ENCODE peak calls at places on chromosomes 4 and X, in six cellular contexts. F is mammary epithelial cell, V is osteoblast, J is H9, U is endothelial cell of umbilical vein, R is HCT116. C is an unnamed sample.

GRCh38 chr4:6785572-6785925 is 3.0 kb downstream of the KIAA0232 start:
- DNase-seq in F (no peak), V (peak; percentile 70), J (no peak), U (no peak), R (no peak), C (no peak)

GRCh38 chr4:148415500-148415899 is 26.7 kb downstream of the NR3C2 start:
- DNase-seq in F (no peak), V (no peak), J (no peak), U (peak; percentile 57), R (peak; percentile 3), C (no peak)

GRCh38 chr4:32226201-32226600 is 1506.0 kb downstream of the PCDH7 start:
- DNase-seq in F (peak; percentile 54), V (no peak), J (no peak), U (no peak), R (peak; percentile 18), C (no peak)

GRCh38 chr4:108287834-108288413 is 119.2 kb upstream of the LEF1 start:
- DNase-seq in F (no peak), V (no peak), J (no peak), U (no peak), R (no peak), C (no peak)

GRCh38 chr4:153387981-153388380 is 43.5 kb downstream of the MND1 start:
- DNase-seq in F (no peak), V (no peak), J (no peak), U (no peak), R (no peak), C (no peak)

GRCh38 chr4:8502836-8503585 is 62.4 kb downstream of the TRMT44 start:
- DNase-seq in F (no peak), V (peak; percentile 81), J (no peak), U (no peak), R (no peak), C (no peak)

GRCh38 chr4:153763404-153763803 is 3.6 kb upstream of the RNF175 start:
- DNase-seq in F (no peak), V (no peak), J (no peak), U (no peak), R (no peak), C (no peak)

GRCh38 chrX:72294497-72294896 is 11.2 kb downstream of the CITED1 start:
- DNase-seq in F (no peak), V (no peak), J (no peak), U (no peak), R (no peak), C (no peak)

GRCh38 chr4:47835489-47835888 is 2.4 kb downstream of the CORIN start:
- DNase-seq in F (no peak), V (no peak), J (peak; percentile 44), U (no peak), R (no peak), C (no peak)

GRCh38 chr4:138310991-138311390 is 68.8 kb upstream of the SLC7A11 start:
- DNase-seq in F (peak; percentile 42), V (peak; percentile 27), J (no peak), U (no peak), R (no peak), C (no peak)

GRCh38 chrX:134930501-134930900 is 60.3 kb upstream of the SMIM10 start:
- DNase-seq in F (no peak), V (no peak), J (no peak), U (no peak), R (no peak), C (no peak)
- H3K79me2 ChIP-seq in F (no peaks in the 10 kb centered on the region), V (no peaks in the 10 kb centered on the region), J (no peaks in the 10 kb centered on the region), U (no peaks in the 10 kb centered on the region), R (no peaks in the 10 kb centered on the region), C (no peaks in the 10 kb centered on the region)

GRCh38 chrX:67564475-67564874 is 20.7 kb downstream of the AR start:
- DNase-seq in F (no peak), V (no peak), J (no peak), U (no peak), R (no peak), C (no peak)
- H3K27ac ChIP-seq in F (no peak overlapping the region), V (no peak overlapping the region), J (no peak overlapping the region), U (no peak overlapping the region), R (no peak overlapping the region), C (no peak overlapping the region)

DNA sequence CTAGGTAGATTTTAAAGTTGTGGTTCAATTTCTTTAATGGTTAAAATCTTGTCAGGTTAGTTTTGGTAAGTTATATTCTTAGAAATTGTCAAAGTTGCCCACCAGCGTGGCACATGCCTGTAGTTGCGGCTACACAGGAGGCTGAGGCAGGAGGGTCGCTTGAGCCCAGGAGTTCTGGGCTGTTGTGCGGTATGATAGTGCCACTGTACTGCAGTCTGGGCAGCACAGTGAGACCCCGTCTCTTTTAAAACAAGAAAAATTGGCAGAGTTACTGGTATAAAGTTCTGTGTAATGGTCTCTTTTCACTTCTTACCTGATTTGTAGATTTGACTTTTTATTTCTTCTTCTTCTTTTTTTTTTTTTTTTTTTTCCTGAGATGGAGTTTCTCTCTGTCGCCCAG is 64.4 kb downstream of the FAM193A start:
- DNase-seq in F (no peak), V (peak; percentile 9), J (no peak), U (no peak), R (no peak), C (no peak)
- H4K20me1 ChIP-seq in F (peaks cover 2% of the 10 kb centered on the region), V (peaks cover 56% of the 10 kb centered on the region), J (no peaks in the 10 kb centered on the region), U (peaks cover 3% of the 10 kb centered on the region), R (peaks cover 9% of the 10 kb centered on the region), C (peaks cover 32% of the 10 kb centered on the region)

GRCh38 chrX:47611926-47612325 is 7.7 kb downstream of the SYN1 start:
- DNase-seq in F (no peak), V (no peak), J (no peak), U (no peak), R (no peak), C (no peak)

GRCh38 chrX:47612418-47612817 is 7.2 kb downstream of the SYN1 start:
- DNase-seq in F (no peak), V (no peak), J (no peak), U (no peak), R (no peak), C (no peak)

GRCh38 chrX:47614618-47615017 is 5.0 kb downstream of the SYN1 start:
- DNase-seq in F (no peak), V (no peak), J (no peak), U (no peak), R (no peak), C (no peak)

GRCh38 chrX:47610506-47610905 is 9.2 kb downstream of the SYN1 start:
- DNase-seq in F (no peak), V (no peak), J (no peak), U (no peak), R (no peak), C (no peak)

GRCh38 chrX:47613082-47613481 is 6.6 kb downstream of the SYN1 start:
- DNase-seq in F (no peak), V (no peak), J (no peak), U (no peak), R (no peak), C (no peak)
- H3K79me2 ChIP-seq in F (no peaks in the 10 kb centered on the region), V (no peaks in the 10 kb centered on the region), J (no peaks in the 10 kb centered on the region), U (no peaks in the 10 kb centered on the region), R (no peaks in the 10 kb centered on the region), C (no peaks in the 10 kb centered on the region)

GRCh38 chr4:4913147-4913561 is 53.7 kb downstream of the MSX1 start:
- DNase-seq in F (no peak), V (peak; percentile 45), J (no peak), U (no peak), R (no peak), C (no peak)
- H3K27ac ChIP-seq in F (no peak overlapping the region), V (no peak overlapping the region), J (no peak overlapping the region), U (no peak overlapping the region), R (no peak overlapping the region), C (no peak overlapping the region)

GRCh38 chrX:370963-371745 is 15.6 kb downstream of the PPP2R3B start:
- DNase-seq in F (no peak), V (peak; percentile 73), J (no peak), U (no peak), R (no peak), C (no peak)

GRCh38 chrX:373641-374471 is 12.9 kb downstream of the PPP2R3B start:
- DNase-seq in F (peak; percentile 49), V (peak; percentile 90), J (peak; percentile 59), U (peak; percentile 58), R (no peak), C (no peak)

GRCh38 chrX:370244-370962 is 16.3 kb downstream of the PPP2R3B start:
- DNase-seq in F (no peak), V (peak; percentile 85), J (no peak), U (no peak), R (no peak), C (no peak)

GRCh38 chrX:372856-373640 is 13.7 kb downstream of the PPP2R3B start:
- DNase-seq in F (no peak), V (peak; percentile 90), J (no peak), U (no peak), R (no peak), C (no peak)

GRCh38 chrX:371907-372306 is 14.8 kb downstream of the PPP2R3B start:
- DNase-seq in F (no peak), V (peak; percentile 18), J (no peak), U (no peak), R (no peak), C (no peak)
- H4K20me1 ChIP-seq in F (no peaks in the 10 kb centered on the region), V (peaks cover 18% of the 10 kb centered on the region), J (peaks cover 2% of the 10 kb centered on the region), U (no peaks in the 10 kb centered on the region), R (no peaks in the 10 kb centered on the region), C (no peaks in the 10 kb centered on the region)

GRCh38 chr4:70741872-70742271 is 20.1 kb downstream of the RUFY3 start:
- DNase-seq in F (no peak), V (peak; percentile 38), J (no peak), U (no peak), R (no peak), C (no peak)

GRCh38 chr4:70749313-70749712 is 27.5 kb downstream of the RUFY3 start:
- DNase-seq in F (peak; percentile 7), V (no peak), J (no peak), U (no peak), R (no peak), C (no peak)

GRCh38 chr4:70743728-70744127 is 22.0 kb downstream of the RUFY3 start:
- DNase-seq in F (no peak), V (no peak), J (no peak), U (no peak), R (no peak), C (no peak)

GRCh38 chr4:70747874-70748273 is 26.1 kb downstream of the RUFY3 start:
- DNase-seq in F (no peak), V (peak; percentile 34), J (no peak), U (no peak), R (no peak), C (no peak)

GRCh38 chr4:70746179-70746839 is 24.5 kb downstream of the RUFY3 start:
- DNase-seq in F (no peak), V (no peak), J (no peak), U (no peak), R (no peak), C (no peak)
- H3K79me2 ChIP-seq in F (peaks cover 38% of the 10 kb centered on the region), V (peaks cover 74% of the 10 kb centered on the region), J (no peaks in the 10 kb centered on the region), U (peaks cover 10% of the 10 kb centered on the region), R (peaks cover 6% of the 10 kb centered on the region), C (no peaks in the 10 kb centered on the region)

DNA sequence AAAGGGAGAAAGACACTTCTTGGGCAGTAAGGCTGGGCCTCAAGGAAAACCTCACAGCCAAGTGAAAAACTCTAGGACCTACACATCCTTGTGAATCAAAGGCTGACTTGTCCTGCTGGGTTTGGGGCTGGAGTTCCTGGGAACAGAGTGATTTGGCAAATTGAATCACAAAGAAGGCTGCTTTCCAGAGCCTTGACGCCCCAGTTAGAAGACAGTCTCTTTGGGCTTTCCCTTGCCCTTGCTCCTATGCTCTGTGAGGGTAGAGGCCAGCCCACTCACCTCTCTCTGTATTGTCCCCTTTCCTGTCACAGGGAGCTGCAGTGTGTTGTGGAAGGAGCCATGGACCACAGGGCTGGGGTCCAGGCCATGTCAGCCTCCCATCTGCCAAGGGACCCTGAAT is 9.6 kb downstream of the AMER1 start:
- DNase-seq in F (no peak), V (no peak), J (peak; percentile 27), U (no peak), R (no peak), C (no peak)
- H3K27ac ChIP-seq in F (no peak overlapping the region), V (no peak overlapping the region), J (no peak overlapping the region), U (no peak overlapping the region), R (no peak overlapping the region), C (no peak overlapping the region)

C was measured in keratinocyte.